ENCODE peak calls at places on chromosome 17, in seven cellular contexts. D, E, V, I, M, W and B are unnamed samples.
A peak's percentile ranks its signal among the peaks of the same experiment; 100 is the strongest.

GRCh38 chr17:79420318-79421243 is 190.3 kb downstream of the RBFOX3 start:
- DNase-seq in D (no peak), E (peak; percentile 35), V (no peak), I (no peak), M (no peak), W (no peak), B (no peak)

GRCh38 chr17:41064301-41064700 is 1.4 kb downstream of the KRTAP2-4 start:
- DNase-seq in D (no peak), E (no peak), V (no peak), I (no peak), M (no peak), W (no peak), B (no peak)

GRCh38 chr17:17313350-17313991 is 10.3 kb downstream of the NT5M start:
- DNase-seq in D (no peak), E (peak; percentile 37), V (no peak), I (peak; percentile 77), M (peak; percentile 58), W (peak; percentile 70), B (peak; percentile 13)

GRCh38 chr17:17152385-17152784 is 53.7 kb downstream of the PLD6 start:
- DNase-seq in D (peak; percentile 33), E (peak; percentile 15), V (no peak), I (no peak), M (no peak), W (no peak), B (no peak)

GRCh38 chr17:73952498-73953205 is 250.8 kb upstream of the RPL38 start:
- DNase-seq in D (no peak), E (no peak), V (no peak), I (no peak), M (peak; percentile 67), W (peak; percentile 57), B (peak; percentile 44)

GRCh38 chr17:72587773-72588511 is 467.1 kb downstream of the SOX9 start:
- DNase-seq in D (no peak), E (peak; percentile 68), V (no peak), I (peak; percentile 47), M (peak; percentile 31), W (no peak), B (no peak)

GRCh38 chr17:50845260-50846147 is 10.1 kb downstream of the WFIKKN2 start:
- DNase-seq in D (peak; percentile 36), E (peak; percentile 65), V (no peak), I (no peak), M (no peak), W (no peak), B (no peak)

GRCh38 chr17:52159159-52159809 is 770 bp upstream of the CA10 start:
- DNase-seq in D (no peak), E (no peak), V (no peak), I (no peak), M (no peak), W (no peak), B (no peak)

GRCh38 chr17:3885970-3886369 is 6.9 kb downstream of the CAMKK1 start:
- DNase-seq in D (peak; percentile 56), E (peak; percentile 76), V (no peak), I (no peak), M (no peak), W (no peak), B (no peak)

GRCh38 chr17:73194514-73195222 is 1.8 kb downstream of the COG1 start:
- DNase-seq in D (no peak), E (peak; percentile 79), V (no peak), I (no peak), M (no peak), W (no peak), B (no peak)

GRCh38 chr17:39174907-39175694 is 9.1 kb upstream of the ARL5C start:
- DNase-seq in D (no peak), E (peak; percentile 71), V (peak; percentile 61), I (peak; percentile 92), M (peak; percentile 83), W (peak; percentile 64), B (peak; percentile 53)

GRCh38 chr17:77034677-77035424 is 105.9 kb upstream of the SEC14L1 start:
- DNase-seq in D (no peak), E (no peak), V (no peak), I (no peak), M (no peak), W (no peak), B (no peak)

GRCh38 chr17:49872776-49873377 is 25.0 kb upstream of the TAC4 start:
- DNase-seq in D (no peak), E (no peak), V (no peak), I (no peak), M (no peak), W (no peak), B (no peak)

GRCh38 chr17:19645608-19646250 is 2.8 kb upstream of the ALDH3A2 start:
- DNase-seq in D (peak; percentile 83), E (peak; percentile 34), V (peak; percentile 53), I (no peak), M (no peak), W (no peak), B (peak; percentile 13)